ENCODE peak calls at places on chromosomes 16 and 17, in ten cellular contexts. One of them, this sample, is unnamed.

GRCh38 chr16:73531021-73531420 is 483.1 kb upstream of the ZFHX3 start:
- DNase-seq in T-helper 2 cell: no peak
- DNase-seq in stimulated activated CD4-positive, alpha-beta T cell treated with anti-CD3 and anti-CD28 coated beads, Interleukin-1b, Interleukin-23, amount 100 ng/mL, for 24 hours: no peak
- DNase-seq in breast epithelium: no peak
- DNase-seq in psoas muscle: no peak
- DNase-seq in NCI-H460: no peak
- DNase-seq in NCI-H1105: no peak
- DNase-seq in left cardiac atrium: no peak
- DNase-seq in immature natural killer cell: no peak
- DNase-seq in right cardiac atrium: no peak
- DNase-seq in this sample: no peak

GRCh38 chr16:88834670-88835069 is 22.1 kb downstream of the GALNS start:
- DNase-seq in T-helper 2 cell: no peak
- DNase-seq in psoas muscle: no peak
- DNase-seq in breast epithelium: no peak
- DNase-seq in immature natural killer cell: no peak
- DNase-seq in stimulated activated CD4-positive, alpha-beta T cell treated with anti-CD3 and anti-CD28 coated beads, Interleukin-1b, Interleukin-23, amount 100 ng/mL, for 24 hours: no peak
- DNase-seq in left cardiac atrium: no peak
- DNase-seq in NCI-H460: no peak
- DNase-seq in right cardiac atrium: no peak
- DNase-seq in NCI-H1105: no peak
- DNase-seq in this sample: no peak

GRCh38 chr16:13606804-13607203 is 313.1 kb upstream of the ERCC4 start:
- DNase-seq in NCI-H1105: no peak
- DNase-seq in right cardiac atrium: no peak
- DNase-seq in T-helper 2 cell: no peak
- DNase-seq in NCI-H460: no peak
- DNase-seq in immature natural killer cell: no peak
- DNase-seq in left cardiac atrium: no peak
- DNase-seq in psoas muscle: no peak
- DNase-seq in stimulated activated CD4-positive, alpha-beta T cell treated with anti-CD3 and anti-CD28 coated beads, Interleukin-1b, Interleukin-23, amount 100 ng/mL, for 24 hours: no peak
- DNase-seq in breast epithelium: no peak
- DNase-seq in this sample: no peak

GRCh38 chr16:60651351-60651750 is 1384.9 kb downstream of the CDH8 start:
- DNase-seq in breast epithelium: no peak
- DNase-seq in NCI-H1105: no peak
- DNase-seq in psoas muscle: no peak
- DNase-seq in stimulated activated CD4-positive, alpha-beta T cell treated with anti-CD3 and anti-CD28 coated beads, Interleukin-1b, Interleukin-23, amount 100 ng/mL, for 24 hours: no peak
- DNase-seq in NCI-H460: no peak
- DNase-seq in T-helper 2 cell: no peak
- DNase-seq in right cardiac atrium: no peak
- DNase-seq in immature natural killer cell: no peak
- DNase-seq in left cardiac atrium: no peak
- DNase-seq in this sample: no peak

GRCh38 chr17:50063516-50064252 is 7.8 kb downstream of the ITGA3 start:
- DNase-seq in psoas muscle: no peak
- DNase-seq in breast epithelium: no peak
- DNase-seq in immature natural killer cell: no peak
- DNase-seq in NCI-H1105: no peak
- DNase-seq in NCI-H460: no peak
- DNase-seq in stimulated activated CD4-positive, alpha-beta T cell treated with anti-CD3 and anti-CD28 coated beads, Interleukin-1b, Interleukin-23, amount 100 ng/mL, for 24 hours: no peak
- DNase-seq in T-helper 2 cell: no peak
- DNase-seq in right cardiac atrium: no peak
- DNase-seq in left cardiac atrium: no peak
- DNase-seq in this sample: no peak

GRCh38 chr17:19727466-19728113 is 11.2 kb upstream of the SLC47A2 start:
- DNase-seq in stimulated activated CD4-positive, alpha-beta T cell treated with anti-CD3 and anti-CD28 coated beads, Interleukin-1b, Interleukin-23, amount 100 ng/mL, for 24 hours: no peak
- DNase-seq in right cardiac atrium: peak
- DNase-seq in left cardiac atrium: peak
- DNase-seq in NCI-H460: no peak
- DNase-seq in T-helper 2 cell: no peak
- DNase-seq in psoas muscle: peak
- DNase-seq in NCI-H1105: peak
- DNase-seq in immature natural killer cell: no peak
- DNase-seq in breast epithelium: peak
- DNase-seq in this sample: peak

GRCh38 chr16:77834600-77834963 is 46.2 kb downstream of the VAT1L start:
- DNase-seq in stimulated activated CD4-positive, alpha-beta T cell treated with anti-CD3 and anti-CD28 coated beads, Interleukin-1b, Interleukin-23, amount 100 ng/mL, for 24 hours: no peak
- DNase-seq in psoas muscle: no peak
- DNase-seq in NCI-H460: no peak
- DNase-seq in left cardiac atrium: no peak
- DNase-seq in right cardiac atrium: no peak
- DNase-seq in breast epithelium: no peak
- DNase-seq in immature natural killer cell: no peak
- DNase-seq in T-helper 2 cell: no peak
- DNase-seq in NCI-H1105: no peak
- DNase-seq in this sample: no peak

GRCh38 chr16:54031107-54031760 is 255.4 kb downstream of the IRX3 start:
- DNase-seq in breast epithelium: no peak
- DNase-seq in psoas muscle: no peak
- DNase-seq in immature natural killer cell: no peak
- DNase-seq in left cardiac atrium: no peak
- DNase-seq in right cardiac atrium: no peak
- DNase-seq in NCI-H1105: no peak
- DNase-seq in NCI-H460: peak
- DNase-seq in T-helper 2 cell: no peak
- DNase-seq in stimulated activated CD4-positive, alpha-beta T cell treated with anti-CD3 and anti-CD28 coated beads, Interleukin-1b, Interleukin-23, amount 100 ng/mL, for 24 hours: no peak
- DNase-seq in this sample: no peak

GRCh38 chr17:34300652-34301390 is 15.3 kb downstream of the CCL11 start:
- DNase-seq in NCI-H1105: no peak
- DNase-seq in immature natural killer cell: no peak
- DNase-seq in psoas muscle: no peak
- DNase-seq in NCI-H460: no peak
- DNase-seq in left cardiac atrium: no peak
- DNase-seq in right cardiac atrium: no peak
- DNase-seq in T-helper 2 cell: no peak
- DNase-seq in stimulated activated CD4-positive, alpha-beta T cell treated with anti-CD3 and anti-CD28 coated beads, Interleukin-1b, Interleukin-23, amount 100 ng/mL, for 24 hours: no peak
- DNase-seq in breast epithelium: no peak
- DNase-seq in this sample: no peak

GRCh38 chr17:2405247-2405926 is 4.5 kb upstream of the MNT start:
- DNase-seq in stimulated activated CD4-positive, alpha-beta T cell treated with anti-CD3 and anti-CD28 coated beads, Interleukin-1b, Interleukin-23, amount 100 ng/mL, for 24 hours: no peak
- DNase-seq in left cardiac atrium: no peak
- DNase-seq in immature natural killer cell: no peak
- DNase-seq in psoas muscle: no peak
- DNase-seq in T-helper 2 cell: no peak
- DNase-seq in breast epithelium: no peak
- DNase-seq in right cardiac atrium: no peak
- DNase-seq in NCI-H460: peak
- DNase-seq in NCI-H1105: no peak
- DNase-seq in this sample: no peak

GRCh38 chr16:50955311-50955710 is 195.8 kb downstream of the SALL1 start:
- DNase-seq in NCI-H1105: no peak
- DNase-seq in psoas muscle: no peak
- DNase-seq in immature natural killer cell: no peak
- DNase-seq in left cardiac atrium: no peak
- DNase-seq in NCI-H460: no peak
- DNase-seq in stimulated activated CD4-positive, alpha-beta T cell treated with anti-CD3 and anti-CD28 coated beads, Interleukin-1b, Interleukin-23, amount 100 ng/mL, for 24 hours: no peak
- DNase-seq in right cardiac atrium: no peak
- DNase-seq in T-helper 2 cell: no peak
- DNase-seq in breast epithelium: no peak
- DNase-seq in this sample: no peak

GRCh38 chr17:12395733-12396354 is 269.8 kb upstream of the MYOCD start:
- DNase-seq in T-helper 2 cell: no peak
- DNase-seq in NCI-H1105: no peak
- DNase-seq in left cardiac atrium: no peak
- DNase-seq in breast epithelium: no peak
- DNase-seq in immature natural killer cell: no peak
- DNase-seq in psoas muscle: no peak
- DNase-seq in stimulated activated CD4-positive, alpha-beta T cell treated with anti-CD3 and anti-CD28 coated beads, Interleukin-1b, Interleukin-23, amount 100 ng/mL, for 24 hours: no peak
- DNase-seq in NCI-H460: peak
- DNase-seq in right cardiac atrium: no peak
- DNase-seq in this sample: no peak

GRCh38 chr17:50565559-50566350 is 5.2 kb downstream of the CACNA1G start:
- DNase-seq in breast epithelium: no peak
- DNase-seq in left cardiac atrium: no peak
- DNase-seq in NCI-H1105: peak
- DNase-seq in T-helper 2 cell: no peak
- DNase-seq in psoas muscle: no peak
- DNase-seq in NCI-H460: no peak
- DNase-seq in stimulated activated CD4-positive, alpha-beta T cell treated with anti-CD3 and anti-CD28 coated beads, Interleukin-1b, Interleukin-23, amount 100 ng/mL, for 24 hours: no peak
- DNase-seq in immature natural killer cell: no peak
- DNase-seq in right cardiac atrium: peak
- DNase-seq in this sample: no peak

GRCh38 chr16:47043200-47043599 is 69.7 kb upstream of the DNAJA2 start:
- DNase-seq in breast epithelium: no peak
- DNase-seq in psoas muscle: no peak
- DNase-seq in NCI-H1105: no peak
- DNase-seq in stimulated activated CD4-positive, alpha-beta T cell treated with anti-CD3 and anti-CD28 coated beads, Interleukin-1b, Interleukin-23, amount 100 ng/mL, for 24 hours: no peak
- DNase-seq in left cardiac atrium: no peak
- DNase-seq in right cardiac atrium: no peak
- DNase-seq in immature natural killer cell: no peak
- DNase-seq in T-helper 2 cell: no peak
- DNase-seq in NCI-H460: no peak
- DNase-seq in this sample: no peak

GRCh38 chr16:88599092-88599733 is 29.0 kb downstream of the ZC3H18 start:
- DNase-seq in stimulated activated CD4-positive, alpha-beta T cell treated with anti-CD3 and anti-CD28 coated beads, Interleukin-1b, Interleukin-23, amount 100 ng/mL, for 24 hours: no peak
- DNase-seq in right cardiac atrium: peak
- DNase-seq in left cardiac atrium: peak
- DNase-seq in psoas muscle: peak
- DNase-seq in immature natural killer cell: no peak
- DNase-seq in NCI-H1105: no peak
- DNase-seq in NCI-H460: no peak
- DNase-seq in breast epithelium: peak
- DNase-seq in T-helper 2 cell: no peak
- DNase-seq in this sample: peak

GRCh38 chr17:1143573-1143972 is 36.2 kb downstream of the ABR start:
- DNase-seq in breast epithelium: no peak
- DNase-seq in psoas muscle: no peak
- DNase-seq in immature natural killer cell: no peak
- DNase-seq in right cardiac atrium: no peak
- DNase-seq in NCI-H1105: no peak
- DNase-seq in left cardiac atrium: no peak
- DNase-seq in stimulated activated CD4-positive, alpha-beta T cell treated with anti-CD3 and anti-CD28 coated beads, Interleukin-1b, Interleukin-23, amount 100 ng/mL, for 24 hours: no peak
- DNase-seq in T-helper 2 cell: no peak
- DNase-seq in NCI-H460: no peak
- DNase-seq in this sample: no peak

GRCh38 chr16:60206511-60206910 is 1472.4 kb upstream of the GOT2 start:
- DNase-seq in breast epithelium: no peak
- DNase-seq in stimulated activated CD4-positive, alpha-beta T cell treated with anti-CD3 and anti-CD28 coated beads, Interleukin-1b, Interleukin-23, amount 100 ng/mL, for 24 hours: no peak
- DNase-seq in immature natural killer cell: no peak
- DNase-seq in psoas muscle: no peak
- DNase-seq in left cardiac atrium: no peak
- DNase-seq in NCI-H460: no peak
- DNase-seq in T-helper 2 cell: no peak
- DNase-seq in right cardiac atrium: no peak
- DNase-seq in NCI-H1105: no peak
- DNase-seq in this sample: no peak

GRCh38 chr17:77454560-77455095 is 313.9 kb downstream of the SEC14L1 start:
- DNase-seq in left cardiac atrium: no peak
- DNase-seq in breast epithelium: no peak
- DNase-seq in T-helper 2 cell: no peak
- DNase-seq in psoas muscle: no peak
- DNase-seq in NCI-H460: no peak
- DNase-seq in stimulated activated CD4-positive, alpha-beta T cell treated with anti-CD3 and anti-CD28 coated beads, Interleukin-1b, Interleukin-23, amount 100 ng/mL, for 24 hours: no peak
- DNase-seq in immature natural killer cell: no peak
- DNase-seq in right cardiac atrium: no peak
- DNase-seq in NCI-H1105: no peak
- DNase-seq in this sample: no peak

GRCh38 chr16:27972500-27972899 is 91.0 kb downstream of the GSG1L start:
- DNase-seq in right cardiac atrium: no peak
- DNase-seq in psoas muscle: no peak
- DNase-seq in NCI-H1105: peak
- DNase-seq in left cardiac atrium: no peak
- DNase-seq in NCI-H460: peak
- DNase-seq in T-helper 2 cell: peak
- DNase-seq in immature natural killer cell: peak
- DNase-seq in stimulated activated CD4-positive, alpha-beta T cell treated with anti-CD3 and anti-CD28 coated beads, Interleukin-1b, Interleukin-23, amount 100 ng/mL, for 24 hours: no peak
- DNase-seq in breast epithelium: no peak
- DNase-seq in this sample: no peak

GRCh38 chr17:45702666-45703266 is 81.4 kb upstream of the CRHR1 start:
- DNase-seq in right cardiac atrium: no peak
- DNase-seq in NCI-H1105: no peak
- DNase-seq in psoas muscle: no peak
- DNase-seq in breast epithelium: no peak
- DNase-seq in left cardiac atrium: no peak
- DNase-seq in stimulated activated CD4-positive, alpha-beta T cell treated with anti-CD3 and anti-CD28 coated beads, Interleukin-1b, Interleukin-23, amount 100 ng/mL, for 24 hours: no peak
- DNase-seq in immature natural killer cell: no peak
- DNase-seq in NCI-H460: peak
- DNase-seq in T-helper 2 cell: no peak
- DNase-seq in this sample: no peak

GRCh38 chr17:64709481-64709880 is 47.4 kb upstream of the SMURF2 start:
- DNase-seq in immature natural killer cell: no peak
- DNase-seq in right cardiac atrium: no peak
- DNase-seq in psoas muscle: no peak
- DNase-seq in stimulated activated CD4-positive, alpha-beta T cell treated with anti-CD3 and anti-CD28 coated beads, Interleukin-1b, Interleukin-23, amount 100 ng/mL, for 24 hours: no peak
- DNase-seq in left cardiac atrium: no peak
- DNase-seq in NCI-H1105: no peak
- DNase-seq in T-helper 2 cell: no peak
- DNase-seq in breast epithelium: no peak
- DNase-seq in NCI-H460: no peak
- DNase-seq in this sample: no peak

GRCh38 chr17:41060052-41060604 is at the start of gene KRTAP2-3:
- DNase-seq in breast epithelium: no peak
- DNase-seq in left cardiac atrium: no peak
- DNase-seq in NCI-H460: no peak
- DNase-seq in immature natural killer cell: no peak
- DNase-seq in right cardiac atrium: no peak
- DNase-seq in stimulated activated CD4-positive, alpha-beta T cell treated with anti-CD3 and anti-CD28 coated beads, Interleukin-1b, Interleukin-23, amount 100 ng/mL, for 24 hours: no peak
- DNase-seq in T-helper 2 cell: no peak
- DNase-seq in psoas muscle: no peak
- DNase-seq in NCI-H1105: no peak
- DNase-seq in this sample: no peak

GRCh38 chr17:73390221-73390620 is 78.4 kb upstream of the CDC42EP4 start:
- DNase-seq in immature natural killer cell: no peak
- DNase-seq in T-helper 2 cell: no peak
- DNase-seq in NCI-H1105: no peak
- DNase-seq in psoas muscle: no peak
- DNase-seq in breast epithelium: no peak
- DNase-seq in right cardiac atrium: no peak
- DNase-seq in left cardiac atrium: no peak
- DNase-seq in stimulated activated CD4-positive, alpha-beta T cell treated with anti-CD3 and anti-CD28 coated beads, Interleukin-1b, Interleukin-23, amount 100 ng/mL, for 24 hours: no peak
- DNase-seq in NCI-H460: no peak
- DNase-seq in this sample: no peak

GRCh38 chr17:78444392-78444791 is 65.9 kb downstream of the PGS1 start:
- DNase-seq in immature natural killer cell: no peak
- DNase-seq in psoas muscle: no peak
- DNase-seq in right cardiac atrium: no peak
- DNase-seq in stimulated activated CD4-positive, alpha-beta T cell treated with anti-CD3 and anti-CD28 coated beads, Interleukin-1b, Interleukin-23, amount 100 ng/mL, for 24 hours: no peak
- DNase-seq in T-helper 2 cell: no peak
- DNase-seq in left cardiac atrium: no peak
- DNase-seq in NCI-H1105: no peak
- DNase-seq in breast epithelium: no peak
- DNase-seq in NCI-H460: no peak
- DNase-seq in this sample: no peak

GRCh38 chr16:17023606-17024005 is 447.2 kb downstream of the XYLT1 start:
- DNase-seq in stimulated activated CD4-positive, alpha-beta T cell treated with anti-CD3 and anti-CD28 coated beads, Interleukin-1b, Interleukin-23, amount 100 ng/mL, for 24 hours: no peak
- DNase-seq in breast epithelium: no peak
- DNase-seq in psoas muscle: no peak
- DNase-seq in T-helper 2 cell: no peak
- DNase-seq in left cardiac atrium: no peak
- DNase-seq in NCI-H460: no peak
- DNase-seq in immature natural killer cell: no peak
- DNase-seq in right cardiac atrium: no peak
- DNase-seq in NCI-H1105: no peak
- DNase-seq in this sample: no peak

GRCh38 chr16:66416981-66417700 is 10.0 kb upstream of the BEAN1 start:
- DNase-seq in psoas muscle: no peak
- DNase-seq in NCI-H460: no peak
- DNase-seq in stimulated activated CD4-positive, alpha-beta T cell treated with anti-CD3 and anti-CD28 coated beads, Interleukin-1b, Interleukin-23, amount 100 ng/mL, for 24 hours: no peak
- DNase-seq in right cardiac atrium: no peak
- DNase-seq in left cardiac atrium: no peak
- DNase-seq in NCI-H1105: no peak
- DNase-seq in breast epithelium: no peak
- DNase-seq in T-helper 2 cell: no peak
- DNase-seq in immature natural killer cell: no peak
- DNase-seq in this sample: no peak

GRCh38 chr16:89971495-89972243 is 23.1 kb downstream of the DEF8 start:
- DNase-seq in NCI-H1105: no peak
- DNase-seq in psoas muscle: no peak
- DNase-seq in immature natural killer cell: no peak
- DNase-seq in right cardiac atrium: peak
- DNase-seq in T-helper 2 cell: no peak
- DNase-seq in left cardiac atrium: no peak
- DNase-seq in NCI-H460: no peak
- DNase-seq in breast epithelium: no peak
- DNase-seq in stimulated activated CD4-positive, alpha-beta T cell treated with anti-CD3 and anti-CD28 coated beads, Interleukin-1b, Interleukin-23, amount 100 ng/mL, for 24 hours: no peak
- DNase-seq in this sample: no peak

GRCh38 chr17:17025621-17026020 is 16.6 kb upstream of the MPRIP start:
- DNase-seq in stimulated activated CD4-positive, alpha-beta T cell treated with anti-CD3 and anti-CD28 coated beads, Interleukin-1b, Interleukin-23, amount 100 ng/mL, for 24 hours: no peak
- DNase-seq in right cardiac atrium: no peak
- DNase-seq in T-helper 2 cell: no peak
- DNase-seq in left cardiac atrium: no peak
- DNase-seq in NCI-H1105: no peak
- DNase-seq in psoas muscle: no peak
- DNase-seq in immature natural killer cell: no peak
- DNase-seq in NCI-H460: no peak
- DNase-seq in breast epithelium: no peak
- DNase-seq in this sample: no peak